ENCODE peak calls at places on chromosomes 16 and 17, in six cellular contexts. H is fibroblast of the aortic adventitia, M is mesothelial cell of epicardium, V is AG08396, S is ascending aorta, U is EL. K is an unnamed sample.

GRCh38 chr17:40963838-40964237 is 2.9 kb downstream of the KRT39 start:
- DNase-seq in U (peak), M (no peak), S (no peak), V (no peak), H (peak), K (no peak)

GRCh38 chr17:5364156-5364555 is 55.3 kb downstream of the NUP88 start:
- DNase-seq in U (peak), S (no peak), V (peak), H (peak), M (no peak), K (no peak)

GRCh38 chr16:49856741-49857330 is 924 bp upstream of the ZNF423 start:
- DNase-seq in S (no peak), U (peak), H (peak), M (peak), V (peak), K (peak)

GRCh38 chr17:66633322-66633965 is 201.5 kb upstream of the CACNG5 start:
- DNase-seq in U (peak), M (no peak), V (no peak), S (no peak), H (peak), K (no peak)

GRCh38 chr16:10870137-10870776 is 6.7 kb upstream of the CIITA start:
- DNase-seq in S (no peak), M (no peak), U (no peak), V (no peak), H (no peak), K (no peak)

GRCh38 chr16:85557083-85557975 is 55.8 kb upstream of the GSE1 start:
- DNase-seq in S (no peak), M (no peak), H (peak), V (peak), U (peak), K (no peak)

GRCh38 chr16:69087161-69087581 is 18.3 kb upstream of the HAS3 start:
- DNase-seq in S (no peak), V (no peak), H (peak), M (no peak), U (no peak), K (no peak)

GRCh38 chr17:72466199-72466598 is 345.4 kb downstream of the SOX9 start:
- DNase-seq in U (peak), V (peak), M (no peak), H (peak), S (no peak), K (no peak)

GRCh38 chr16:4261557-4262172 is 11.2 kb downstream of the TFAP4 start:
- DNase-seq in V (peak), S (no peak), H (no peak), M (peak), U (no peak), K (no peak)

GRCh38 chr16:11627822-11628457 is 40.3 kb upstream of the SNN start:
- DNase-seq in U (peak), H (peak), S (no peak), V (no peak), M (no peak), K (no peak)

GRCh38 chr17:56826611-56827414 is 6.9 kb downstream of the C17orf67 start:
- DNase-seq in U (no peak), H (no peak), S (no peak), V (no peak), M (no peak), K (no peak)

GRCh38 chr17:40516581-40517285 is 15.3 kb upstream of the TNS4 start:
- DNase-seq in U (peak), H (no peak), V (no peak), M (no peak), S (no peak), K (peak)

K was measured in suprapubic skin.